ENCODE peak calls at places on chromosomes 4 and X, in six cellular contexts. L is mesenchymal stem cell, E is H9, C is neuronal stem cell, V is H1, D is trophoblast cell. Z is an unnamed sample.

GRCh38 chrX:135373357-135373756 is 48.4 kb upstream of the SMIM10L2A start:
- DNase-seq in L (no peak), E (no peak), C (no peak), V (no peak), D (no peak), Z (no peak)

GRCh38 chrX:8738588-8739189 is 6.8 kb upstream of the ANOS1 start:
- DNase-seq in L (peak), E (no peak), C (no peak), V (no peak), D (peak), Z (peak)

GRCh38 chrX:9392445-9392844 is 72.4 kb upstream of the TBL1X start:
- DNase-seq in L (no peak), E (no peak), C (no peak), V (no peak), D (no peak), Z (peak)

GRCh38 chrX:44223150-44223549 is 120.3 kb downstream of the EFHC2 start:
- DNase-seq in L (peak), E (no peak), C (no peak), V (no peak), D (peak), Z (peak)

GRCh38 chr4:82948647-82949204 is 48.2 kb downstream of the THAP9 start:
- DNase-seq in L (peak), E (no peak), C (no peak), V (no peak), D (no peak), Z (peak)

GRCh38 chr4:8910822-8911310 is 39.2 kb upstream of the HMX1 start:
- DNase-seq in L (no peak), E (peak), C (no peak), V (peak), D (no peak), Z (no peak)

GRCh38 chr4:39230462-39230861 is 48.1 kb downstream of the WDR19 start:
- DNase-seq in L (no peak), E (no peak), C (no peak), V (no peak), D (no peak), Z (no peak)

GRCh38 chr4:32022071-32022470 is 1301.9 kb downstream of the PCDH7 start:
- DNase-seq in L (no peak), E (no peak), C (no peak), V (no peak), D (no peak), Z (no peak)

GRCh38 chr4:41990029-41990382 is 324 bp upstream of the SLC30A9 start:
- DNase-seq in L (no peak), E (no peak), C (no peak), V (no peak), D (no peak), Z (peak)

GRCh38 chr4:40199179-40199670 is 2.4 kb downstream of the RHOH start:
- DNase-seq in L (no peak), E (no peak), C (no peak), V (no peak), D (no peak), Z (no peak)

GRCh38 chrX:102154218-102154860 is 1.4 kb downstream of the BEX5 start:
- DNase-seq in L (no peak), E (peak), C (no peak), V (peak), D (no peak), Z (no peak)

GRCh38 chr4:89514811-89515210 is 207.2 kb upstream of the GPRIN3 start:
- DNase-seq in L (no peak), E (no peak), C (no peak), V (no peak), D (no peak), Z (no peak)

GRCh38 chr4:88021824-88022223 is 14.4 kb downstream of the PKD2 start:
- DNase-seq in L (peak), E (no peak), C (no peak), V (no peak), D (peak), Z (peak)

GRCh38 chr4:4270529-4270928 is 19.4 kb downstream of the LYAR start:
- DNase-seq in L (no peak), E (no peak), C (no peak), V (no peak), D (no peak), Z (no peak)

GRCh38 chr4:113901994-113902787 is 77.3 kb downstream of the ARSJ start:
- DNase-seq in L (no peak), E (no peak), C (no peak), V (no peak), D (peak), Z (no peak)

GRCh38 chr4:28241021-28241420 is 1380.4 kb downstream of the STIM2 start:
- DNase-seq in L (no peak), E (no peak), C (no peak), V (no peak), D (no peak), Z (no peak)

GRCh38 chr4:102386966-102387365 is 41.7 kb upstream of the SLC39A8 start:
- DNase-seq in L (no peak), E (no peak), C (no peak), V (no peak), D (peak), Z (no peak)

GRCh38 chrX:21666679-21667078 is 8.5 kb upstream of the KLHL34 start:
- DNase-seq in L (no peak), E (no peak), C (no peak), V (no peak), D (no peak), Z (peak)

GRCh38 chr4:60366661-60367060 is 833.5 kb upstream of the ADGRL3 start:
- DNase-seq in L (no peak), E (no peak), C (no peak), V (no peak), D (no peak), Z (no peak)

GRCh38 chr4:182835006-182835740 is 82.0 kb downstream of the DCTD start:
- DNase-seq in L (no peak), E (peak), C (no peak), V (no peak), D (no peak), Z (no peak)

GRCh38 chr4:107094332-107094731 is 58.2 kb upstream of the DKK2 start:
- DNase-seq in L (peak), E (peak), C (no peak), V (no peak), D (peak), Z (peak)

GRCh38 chrX:83759872-83760271 is 101.1 kb upstream of the CYLC1 start:
- DNase-seq in L (no peak), E (no peak), C (peak), V (no peak), D (peak), Z (peak)

GRCh38 chr4:168587326-168588125 is 90.7 kb downstream of the PALLD start:
- DNase-seq in L (peak), E (no peak), C (no peak), V (no peak), D (peak), Z (peak)

GRCh38 chr4:113181289-113182007 is 132.0 kb downstream of the ANK2 start:
- DNase-seq in L (no peak), E (no peak), C (no peak), V (no peak), D (no peak), Z (no peak)

GRCh38 chrX:9357500-9358139 is 107.2 kb upstream of the TBL1X start:
- DNase-seq in L (no peak), E (no peak), C (no peak), V (no peak), D (no peak), Z (no peak)

GRCh38 chr4:100590308-100590707 is 72.5 kb upstream of the EMCN start:
- DNase-seq in L (peak), E (no peak), C (no peak), V (no peak), D (no peak), Z (no peak)

GRCh38 chr4:127781303-127782024 is 658 bp upstream of the HSPA4L start:
- DNase-seq in L (peak), E (no peak), C (peak), V (no peak), D (peak), Z (peak)

DNA sequence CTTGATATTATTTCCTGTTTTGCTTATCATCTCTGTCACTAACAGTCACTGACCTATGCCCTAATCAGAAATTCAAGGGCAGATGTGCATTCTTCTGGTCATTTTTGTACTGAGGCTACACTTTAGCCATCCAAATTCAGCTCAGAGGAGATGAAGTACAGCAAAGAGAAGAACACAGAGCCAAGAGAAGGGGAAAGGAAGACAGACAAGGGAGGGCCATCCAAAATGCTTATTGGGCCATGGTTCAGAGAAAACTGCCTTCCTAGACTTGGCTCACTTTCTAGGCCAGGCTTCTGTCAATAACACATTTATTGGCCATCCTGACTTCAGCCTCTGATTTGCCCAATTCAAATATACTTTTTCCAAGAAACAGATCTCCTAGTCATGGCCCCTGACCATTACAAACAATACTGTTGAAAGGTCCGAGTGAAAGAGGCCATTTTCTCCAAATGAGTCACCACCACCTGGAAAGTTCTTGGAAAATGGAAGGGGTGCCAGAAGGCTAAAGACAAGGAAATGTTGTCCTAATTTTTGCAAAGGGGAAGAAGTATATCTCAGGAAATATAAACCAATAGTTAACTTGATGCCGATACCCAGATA is 56.4 kb downstream of the DCX start:
- DNase-seq in L (no peak), E (no peak), C (no peak), V (no peak), D (peak), Z (no peak)
- H4K91ac ChIP-seq in L (no peak), E (no peak), C (no peak), V (no peak), D (no peak), Z (no peak)

DNA sequence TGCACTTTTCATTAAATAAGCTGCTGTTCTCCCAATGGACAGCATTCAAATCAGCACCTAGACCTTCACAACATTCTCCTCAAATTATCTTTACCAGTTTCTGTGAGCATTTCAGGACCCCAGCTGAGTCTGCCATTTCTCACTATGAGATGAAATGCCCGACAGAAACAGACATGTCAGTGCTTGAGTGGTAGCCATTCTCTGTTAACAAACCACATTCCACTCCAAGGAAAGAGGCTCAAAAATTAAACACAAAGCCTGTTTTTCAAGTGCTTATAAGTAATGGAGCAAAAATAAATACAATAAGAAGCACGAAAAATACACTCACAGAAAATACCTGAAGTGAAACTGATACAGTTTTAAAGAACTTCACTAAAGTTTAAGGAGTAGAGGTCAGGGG is 320.2 kb upstream of the PRPS2 start:
- DNase-seq in L (no peak), E (no peak), C (no peak), V (no peak), D (no peak), Z (no peak)
- H4K91ac ChIP-seq in L (no peak), E (no peak), C (no peak), V (no peak), D (no peak), Z (no peak)

DNA sequence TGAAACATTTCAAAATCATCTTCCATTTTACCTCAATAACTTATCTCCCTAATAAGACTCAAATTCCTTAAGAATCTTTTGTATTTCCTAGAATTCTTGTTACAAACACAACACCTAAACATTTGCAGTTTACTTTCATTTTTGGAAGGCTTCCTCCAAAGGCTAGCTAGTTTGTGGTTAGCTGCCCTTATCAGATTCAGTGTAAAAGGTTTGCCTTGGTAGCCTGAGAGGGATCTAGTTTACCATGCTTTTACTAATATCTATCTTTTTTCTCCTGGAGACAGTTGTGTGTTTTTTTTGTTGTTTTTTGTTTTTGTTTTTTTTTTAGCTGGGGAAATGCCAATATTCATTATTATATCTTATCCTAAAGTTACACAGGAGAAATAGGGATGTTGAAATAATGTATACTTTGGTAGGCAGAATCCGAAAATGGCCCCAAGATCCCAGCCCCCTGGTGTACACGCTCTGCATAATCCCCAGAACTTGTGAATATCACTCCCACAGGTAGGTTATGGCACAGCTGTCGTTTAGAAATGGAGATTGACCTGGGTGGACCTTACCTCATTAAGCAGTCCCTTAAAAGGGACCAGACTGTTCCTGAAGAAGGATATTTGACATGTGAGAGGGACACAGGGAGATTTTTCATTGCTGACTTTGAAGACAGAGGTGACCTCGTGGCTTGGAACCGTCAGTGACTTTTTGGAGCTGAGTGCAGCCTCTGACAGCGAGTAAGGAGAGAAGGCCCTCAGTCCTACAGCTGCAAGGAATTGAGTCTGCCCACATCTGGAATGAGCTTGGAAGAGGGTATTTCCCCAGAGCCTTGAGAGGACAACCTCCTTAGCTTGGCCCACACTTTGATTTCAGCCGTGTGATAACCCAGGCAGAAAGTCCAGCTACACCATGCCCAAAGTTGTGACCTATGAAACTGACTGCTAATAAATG is 33.4 kb downstream of the SEPTIN11 start:
- DNase-seq in L (peak), E (no peak), C (no peak), V (no peak), D (peak), Z (peak)
- H4K91ac ChIP-seq in L (peak), E (no peak), C (no peak), V (no peak), D (peak), Z (peak)

DNA sequence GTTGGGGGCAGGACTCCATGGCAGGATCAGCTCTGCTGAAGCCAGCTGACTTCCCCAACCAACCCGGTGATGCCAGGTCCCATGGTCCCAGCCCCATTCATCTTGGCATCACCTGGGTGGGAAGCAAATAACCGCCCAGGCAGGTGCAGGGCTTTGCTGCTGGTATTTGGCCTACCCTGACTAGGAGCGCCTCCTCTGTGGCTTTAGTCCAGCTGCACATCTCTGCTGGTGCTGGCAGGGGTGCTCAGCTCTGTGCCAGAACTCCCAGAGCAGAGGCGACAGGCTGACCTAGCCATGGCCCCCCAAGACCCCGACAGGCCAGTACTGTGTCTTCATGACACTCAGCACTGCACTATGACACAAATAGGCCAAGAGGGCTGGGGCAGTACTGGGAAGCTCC is 64.4 kb downstream of the STARD8 start:
- DNase-seq in L (no peak), E (no peak), C (no peak), V (no peak), D (no peak), Z (no peak)
- H4K91ac ChIP-seq in L (no peak), E (no peak), C (no peak), V (no peak), D (no peak), Z (no peak)

DNA sequence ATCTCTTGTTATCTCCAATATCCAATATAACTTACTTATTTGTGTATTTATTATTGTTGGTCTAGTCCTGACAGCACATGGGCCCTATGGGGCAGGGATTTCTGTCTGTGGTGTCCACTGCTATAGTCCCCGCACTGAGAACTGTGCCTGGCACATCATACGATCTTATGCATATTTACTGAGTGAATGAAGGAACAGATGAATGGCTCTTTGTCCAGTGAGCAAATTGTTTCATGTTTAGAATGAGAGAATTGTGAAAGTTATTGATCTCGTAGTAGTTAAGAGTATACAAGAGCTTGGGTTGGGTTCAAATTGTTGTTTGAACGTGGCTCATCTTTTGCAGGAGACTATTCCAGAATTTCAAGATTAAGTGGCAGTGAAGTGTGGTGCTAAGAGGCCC is 96.1 kb upstream of the SLC34A2 start:
- DNase-seq in L (no peak), E (no peak), C (no peak), V (no peak), D (no peak), Z (no peak)
- H4K91ac ChIP-seq in L (no peak), E (no peak), C (no peak), V (no peak), D (no peak), Z (no peak)

GRCh38 chrX:100408643-100409315 is 1.3 kb downstream of the PCDH19 start:
- DNase-seq in L (no peak), E (peak), C (no peak), V (peak), D (no peak), Z (no peak)
- H4K91ac ChIP-seq in L (no peak), E (no peak), C (no peak), V (no peak), D (no peak), Z (no peak)

GRCh38 chrX:153688071-153688470 is 345 bp downstream of the SLC6A8 start:
- DNase-seq in L (no peak), E (no peak), C (no peak), V (no peak), D (no peak), Z (no peak)
- H4K91ac ChIP-seq in L (no peak), E (no peak), C (no peak), V (no peak), D (no peak), Z (no peak)

GRCh38 chrX:38368774-38369173 is 16.4 kb downstream of the OTC start:
- DNase-seq in L (no peak), E (no peak), C (no peak), V (no peak), D (no peak), Z (no peak)

DNA sequence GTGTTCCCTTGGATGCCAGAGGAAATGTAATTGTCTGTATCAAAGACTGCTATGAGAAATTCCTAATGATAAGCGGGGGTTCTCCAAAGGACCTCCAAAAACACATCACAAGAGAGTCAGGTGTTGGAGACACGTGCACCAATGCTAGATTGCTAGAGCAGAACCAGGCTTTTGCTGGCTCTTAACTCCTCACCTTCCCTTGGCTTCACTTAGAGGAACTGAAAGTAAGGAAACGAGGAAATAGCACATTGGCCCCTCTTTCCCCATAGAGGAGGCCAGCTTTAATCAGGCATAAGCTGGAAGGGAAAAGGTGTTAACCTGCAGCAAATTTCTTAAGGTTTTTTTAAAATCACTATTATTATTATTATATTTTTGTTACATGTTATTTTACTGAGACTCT is 13.5 kb downstream of the OTC start:
- DNase-seq in L (no peak), E (no peak), C (no peak), V (no peak), D (no peak), Z (no peak)
- H4K91ac ChIP-seq in L (no peak), E (no peak), C (no peak), V (no peak), D (no peak), Z (no peak)

Z was measured in IMR-90.